ENCODE peak calls at places on chromosome 18, in nine cellular contexts. I is stimulated activated CD4-positive, alpha-beta T cell treated with anti-CD3 and anti-CD28 coated beads, TNF-alpha, amount 100 ng/mL, for 48 hours; U is dermis microvascular lymphatic vessel endothelial cell; M is HS-5; P is H54; W is NCI-H510A; F is body of pancreas; S is AG04449; B is fibroblast of lung. C is an unnamed sample.

GRCh38 chr18:74139888-74140287 is 7.7 kb downstream of the FBXO15 start:
- DNase-seq in I (peak), U (no peak), M (no peak), P (no peak), W (no peak), F (no peak), S (no peak), B (peak), C (peak)

GRCh38 chr18:63736856-63737255 is 34.1 kb downstream of the SERPINB11 start:
- DNase-seq in I (no peak), U (no peak), M (no peak), P (peak), W (no peak), F (no peak), S (no peak), B (no peak), C (peak)

GRCh38 chr18:598053-598665 is 1.4 kb downstream of the CLUL1 start:
- DNase-seq in I (no peak), U (no peak), M (no peak), P (no peak), W (no peak), F (no peak), S (peak), B (no peak), C (no peak)

GRCh38 chr18:58562146-58562998 is 66.5 kb downstream of the ALPK2 start:
- DNase-seq in I (no peak), U (no peak), M (no peak), P (no peak), W (no peak), F (no peak), S (no peak), B (no peak), C (no peak)

GRCh38 chr18:63844254-63844653 is 43.3 kb upstream of the SERPINB2 start:
- DNase-seq in I (no peak), U (peak), M (no peak), P (no peak), W (peak), F (no peak), S (no peak), B (peak), C (peak)

GRCh38 chr18:63848159-63848558 is 39.3 kb upstream of the SERPINB2 start:
- DNase-seq in I (no peak), U (peak), M (no peak), P (no peak), W (peak), F (peak), S (no peak), B (peak), C (peak)

GRCh38 chr18:9707381-9708056 is 582 bp upstream of the RAB31 start:
- DNase-seq in I (no peak), U (no peak), M (no peak), P (no peak), W (no peak), F (no peak), S (no peak), B (peak), C (no peak)

GRCh38 chr18:5475252-5475651 is 68.5 kb downstream of the EPB41L3 start:
- DNase-seq in I (no peak), U (peak), M (no peak), P (no peak), W (no peak), F (peak), S (no peak), B (peak), C (no peak)

GRCh38 chr18:5251117-5251516 is 44.4 kb downstream of the ZBTB14 start:
- DNase-seq in I (no peak), U (no peak), M (no peak), P (no peak), W (no peak), F (no peak), S (no peak), B (no peak), C (no peak)

GRCh38 chr18:75554112-75554511 is 126.6 kb upstream of the SMIM21 start:
- DNase-seq in I (no peak), U (no peak), M (no peak), P (no peak), W (no peak), F (no peak), S (no peak), B (no peak), C (no peak)

GRCh38 chr18:55588876-55589595 is 1.0 kb upstream of the TCF4 start:
- DNase-seq in I (no peak), U (peak), M (no peak), P (no peak), W (no peak), F (no peak), S (no peak), B (peak), C (no peak)

GRCh38 chr18:34595673-34596072 is 114.4 kb upstream of the DTNA start:
- DNase-seq in I (no peak), U (peak), M (no peak), P (no peak), W (peak), F (no peak), S (no peak), B (peak), C (peak)

GRCh38 chr18:73647391-73647790 is 500.2 kb downstream of the FBXO15 start:
- DNase-seq in I (no peak), U (no peak), M (no peak), P (no peak), W (no peak), F (no peak), S (no peak), B (no peak), C (no peak)

GRCh38 chr18:12376718-12377555 is at the start of gene AFG3L2:
- DNase-seq in I (peak), U (peak), M (peak), P (peak), W (peak), F (peak), S (no peak), B (peak), C (peak)

GRCh38 chr18:48090021-48090420 is 159.6 kb upstream of the SMAD2 start:
- DNase-seq in I (no peak), U (no peak), M (no peak), P (no peak), W (no peak), F (peak), S (no peak), B (no peak), C (no peak)

GRCh38 chr18:74980669-74981068 is 228.3 kb downstream of the PTGR3 start:
- DNase-seq in I (no peak), U (no peak), M (no peak), P (no peak), W (no peak), F (no peak), S (no peak), B (no peak), C (no peak)

GRCh38 chr18:76621782-76622495 is 126.9 kb upstream of the ZNF516 start:
- DNase-seq in I (no peak), U (peak), M (no peak), P (no peak), W (peak), F (peak), S (no peak), B (peak), C (no peak)

GRCh38 chr18:70135604-70136003 is 69.9 kb downstream of the RTTN start:
- DNase-seq in I (no peak), U (no peak), M (no peak), P (no peak), W (no peak), F (no peak), S (no peak), B (no peak), C (no peak)

GRCh38 chr18:54684786-54685185 is 93.7 kb downstream of the DYNAP start:
- DNase-seq in I (no peak), U (no peak), M (no peak), P (peak), W (no peak), F (peak), S (no peak), B (no peak), C (no peak)

GRCh38 chr18:9690418-9691178 is 17.5 kb upstream of the RAB31 start:
- DNase-seq in I (no peak), U (no peak), M (no peak), P (no peak), W (no peak), F (no peak), S (no peak), B (peak), C (no peak)

GRCh38 chr18:10559566-10560456 is 34.0 kb downstream of the NAPG start:
- DNase-seq in I (no peak), U (no peak), M (no peak), P (no peak), W (no peak), F (no peak), S (no peak), B (no peak), C (no peak)

GRCh38 chr18:34871435-34871834 is 161.3 kb downstream of the DTNA start:
- DNase-seq in I (no peak), U (no peak), M (no peak), P (no peak), W (no peak), F (no peak), S (no peak), B (no peak), C (no peak)

GRCh38 chr18:51765712-51766360 is 568.4 kb upstream of the MEX3C start:
- DNase-seq in I (no peak), U (no peak), M (no peak), P (no peak), W (no peak), F (no peak), S (no peak), B (no peak), C (no peak)

GRCh38 chr18:14944838-14945237 is 196.9 kb downstream of the ANKRD30B start:
- DNase-seq in I (no peak), U (no peak), M (no peak), P (no peak), W (no peak), F (no peak), S (no peak), B (no peak), C (no peak)